ENCODE peak calls at places on chromosomes 4 and X, in six cellular contexts. G is brain microvascular endothelial cell; A is ACHN; H is activated gamma-delta T cell treated with Interleukin-2 at 50 U/mL for 16 hours; I is PC-3; X is activated CD8-positive, alpha-beta memory T cell treated with anti-CD3 and anti-CD28 coated beads, Interleukin-2, amount 50 U/mL, for 4 hours. K is an unnamed sample.

GRCh38 chr4:153142700-153143438 is 61.4 kb upstream of the TRIM2 start:
- DNase-seq in G (peak; percentile 68), A (peak; percentile 71), H (peak; percentile 24), I (peak; percentile 70), X (peak; percentile 37), K (peak; percentile 80)

GRCh38 chrX:71909956-71910355 is 689 bp upstream of the NHSL2 start:
- DNase-seq in G (no peak), A (peak; percentile 2), H (no peak), I (no peak), X (no peak), K (no peak)

GRCh38 chrX:138709886-138710285 is 1.6 kb downstream of the FGF13 start:
- DNase-seq in G (no peak), A (no peak), H (no peak), I (no peak), X (no peak), K (no peak)

GRCh38 chrX:69555396-69556023 is 51.4 kb downstream of the NALF2 start:
- DNase-seq in G (no peak), A (no peak), H (no peak), I (no peak), X (no peak), K (no peak)

GRCh38 chrX:15567886-15568616 is 32.7 kb downstream of the ACE2 start:
- DNase-seq in G (no peak), A (peak; percentile 1), H (no peak), I (peak; percentile 54), X (no peak), K (no peak)

GRCh38 chr4:182085051-182085480 is 158.1 kb upstream of the TENM3 start:
- DNase-seq in G (peak; percentile 29), A (no peak), H (no peak), I (no peak), X (no peak), K (no peak)

GRCh38 chr4:33357121-33357520 is 2637.0 kb downstream of the PCDH7 start:
- DNase-seq in G (no peak), A (no peak), H (no peak), I (no peak), X (no peak), K (no peak)

GRCh38 chr4:89422441-89422950 is 114.9 kb upstream of the GPRIN3 start:
- DNase-seq in G (no peak), A (no peak), H (no peak), I (no peak), X (no peak), K (no peak)

GRCh38 chr4:105092356-105092755 is 54.3 kb upstream of the TET2 start:
- DNase-seq in G (peak; percentile 6), A (no peak), H (no peak), I (peak; percentile 92), X (no peak), K (peak; percentile 10)

GRCh38 chrX:125436855-125437254 is 117.2 kb downstream of the TEX13C start:
- DNase-seq in G (no peak), A (peak; percentile 23), H (no peak), I (peak; percentile 50), X (no peak), K (peak; percentile 54)